ENCODE peak calls at places on chromosomes 3 and 15, in six cellular contexts. A, W, Z, Q, K and N are unnamed samples.

GRCh38 chr15:49734831-49735508 is 114.1 kb downstream of the DTWD1 start:
- DNase-seq in A (no peak), W (no peak), Z (no peak), Q (no peak), K (no peak), N (no peak)

GRCh38 chr3:111627092-111627491 is 31.9 kb upstream of the ZBED2 start:
- DNase-seq in A (no peak), W (no peak), Z (no peak), Q (no peak), K (no peak), N (no peak)

GRCh38 chr3:72767927-72768880 is 80.0 kb downstream of the SHQ1 start:
- DNase-seq in A (no peak), W (no peak), Z (no peak), Q (no peak), K (no peak), N (no peak)

GRCh38 chr3:108283006-108283405 is 13.3 kb upstream of the HHLA2 start:
- DNase-seq in A (no peak), W (no peak), Z (no peak), Q (no peak), K (no peak), N (no peak)

GRCh38 chr3:131835906-131836305 is 198.9 kb downstream of the CPNE4 start:
- DNase-seq in A (no peak), W (no peak), Z (no peak), Q (no peak), K (no peak), N (no peak)

GRCh38 chr15:89442671-89443307 is 53.6 kb downstream of the RHCG start:
- DNase-seq in A (peak), W (no peak), Z (peak), Q (no peak), K (no peak), N (peak)

GRCh38 chr15:86929461-86929860 is 849.8 kb downstream of the AGBL1 start:
- DNase-seq in A (no peak), W (no peak), Z (no peak), Q (no peak), K (no peak), N (no peak)

GRCh38 chr3:27943106-27943505 is 221.0 kb upstream of the EOMES start:
- DNase-seq in A (peak), W (no peak), Z (peak), Q (no peak), K (no peak), N (peak)

GRCh38 chr3:177824190-177824786 is 627.0 kb upstream of the TBL1XR1 start:
- DNase-seq in A (no peak), W (no peak), Z (no peak), Q (no peak), K (peak), N (peak)

GRCh38 chr3:117962750-117963149 is 1071.9 kb downstream of the IGSF11 start:
- DNase-seq in A (no peak), W (no peak), Z (no peak), Q (no peak), K (no peak), N (no peak)

GRCh38 chr15:93837450-93837849 is 393.9 kb upstream of the MCTP2 start:
- DNase-seq in A (no peak), W (peak), Z (no peak), Q (no peak), K (no peak), N (no peak)

GRCh38 chr3:51379746-51380330 is 5.3 kb upstream of the MANF start:
- DNase-seq in A (no peak), W (no peak), Z (no peak), Q (peak), K (no peak), N (no peak)

GRCh38 chr15:68704496-68705021 is 116.1 kb downstream of the ANP32A start:
- DNase-seq in A (no peak), W (no peak), Z (no peak), Q (no peak), K (no peak), N (peak)

GRCh38 chr3:197298858-197299854 is 744 bp upstream of the DLG1 start:
- DNase-seq in A (peak), W (no peak), Z (peak), Q (no peak), K (peak), N (peak)

GRCh38 chr15:27258287-27258686 is 287.3 kb downstream of the GABRG3 start:
- DNase-seq in A (no peak), W (no peak), Z (no peak), Q (no peak), K (no peak), N (no peak)

GRCh38 chr15:33722005-33722672 is 246.2 kb upstream of the CHRM5 start:
- DNase-seq in A (no peak), W (peak), Z (no peak), Q (no peak), K (no peak), N (no peak)

GRCh38 chr3:58079773-58080172 is 71.6 kb downstream of the FLNB start:
- DNase-seq in A (no peak), W (no peak), Z (no peak), Q (no peak), K (no peak), N (no peak)

GRCh38 chr3:45896069-45896468 is 9.7 kb downstream of the CCR9 start:
- DNase-seq in A (no peak), W (no peak), Z (no peak), Q (no peak), K (no peak), N (no peak)

GRCh38 chr3:121431717-121432517 is 113.9 kb downstream of the POLQ start:
- DNase-seq in A (no peak), W (no peak), Z (peak), Q (no peak), K (no peak), N (no peak)

GRCh38 chr3:45904931-45905330 is 18.6 kb downstream of the CCR9 start:
- DNase-seq in A (no peak), W (no peak), Z (peak), Q (no peak), K (no peak), N (no peak)

GRCh38 chr15:32956006-32956405 is 238.2 kb downstream of the GREM1 start:
- DNase-seq in A (peak), W (no peak), Z (peak), Q (no peak), K (no peak), N (no peak)

GRCh38 chr15:36479200-36479896 is 100.1 kb upstream of the CDIN1 start:
- DNase-seq in A (no peak), W (no peak), Z (no peak), Q (no peak), K (no peak), N (no peak)

GRCh38 chr15:59379524-59379923 is 6.9 kb upstream of the MYO1E start:
- DNase-seq in A (no peak), W (no peak), Z (no peak), Q (no peak), K (no peak), N (no peak)

GRCh38 chr3:13475871-13476590 is 4.1 kb upstream of the HDAC11 start:
- DNase-seq in A (no peak), W (no peak), Z (no peak), Q (no peak), K (no peak), N (no peak)

GRCh38 chr3:57919987-57920386 is 88.2 kb upstream of the FLNB start:
- DNase-seq in A (no peak), W (no peak), Z (no peak), Q (no peak), K (no peak), N (no peak)

GRCh38 chr3:57079221-57079831 is 18.9 kb downstream of the SPATA12 start:
- DNase-seq in A (peak), W (no peak), Z (peak), Q (no peak), K (peak), N (peak)

GRCh38 chr3:14225421-14225820 is 46.8 kb downstream of the LSM3 start:
- DNase-seq in A (no peak), W (no peak), Z (no peak), Q (no peak), K (no peak), N (no peak)

GRCh38 chr15:96889734-96890480 is 559.4 kb downstream of the NR2F2 start:
- DNase-seq in A (no peak), W (no peak), Z (peak), Q (no peak), K (no peak), N (no peak)

GRCh38 chr3:184409331-184409926 is 29.6 kb downstream of the CHRD start:
- DNase-seq in A (no peak), W (no peak), Z (no peak), Q (no peak), K (no peak), N (no peak)

GRCh38 chr15:90257776-90258175 is 7.7 kb upstream of the NGRN start:
- DNase-seq in A (no peak), W (no peak), Z (no peak), Q (no peak), K (no peak), N (no peak)

GRCh38 chr3:129439381-129439816 is 349 bp downstream of the MBD4 start:
- DNase-seq in A (no peak), W (no peak), Z (peak), Q (peak), K (peak), N (peak)

DNA sequence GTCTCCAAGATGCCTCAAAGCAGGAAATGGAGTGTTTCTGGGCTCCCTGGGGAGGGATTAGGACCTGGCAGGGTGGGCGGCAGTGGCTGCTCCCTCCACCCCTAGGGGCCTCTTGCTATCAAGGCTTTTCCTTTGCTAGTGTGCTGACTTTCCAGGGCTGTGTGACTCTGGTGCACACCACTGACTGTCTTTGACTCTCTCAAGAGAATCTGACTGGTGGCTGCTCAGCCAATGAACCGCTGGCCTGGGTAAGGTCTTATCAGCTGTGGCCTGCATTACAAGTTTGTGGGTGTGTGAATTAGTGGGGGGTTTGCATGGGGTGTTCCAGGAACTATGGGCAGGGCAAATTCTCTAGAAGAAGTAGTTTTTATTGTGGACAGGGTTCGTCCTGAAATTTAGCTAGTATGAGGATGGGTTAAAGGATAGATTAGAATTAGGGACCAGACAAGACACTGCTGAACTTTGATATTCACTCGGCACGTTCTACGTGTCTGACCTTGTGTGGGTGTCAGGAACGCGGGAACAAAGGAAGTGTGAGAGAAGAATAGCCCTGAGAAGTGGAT is 29.5 kb downstream of the SIAH2 start:
- DNase-seq in A (no peak), W (no peak), Z (no peak), Q (no peak), K (no peak), N (no peak)
- TF ChIP-seq CTCF in A (no peak), W (no peak), Z (no peak), Q (no peak), K (no peak), N (no peak)

DNA sequence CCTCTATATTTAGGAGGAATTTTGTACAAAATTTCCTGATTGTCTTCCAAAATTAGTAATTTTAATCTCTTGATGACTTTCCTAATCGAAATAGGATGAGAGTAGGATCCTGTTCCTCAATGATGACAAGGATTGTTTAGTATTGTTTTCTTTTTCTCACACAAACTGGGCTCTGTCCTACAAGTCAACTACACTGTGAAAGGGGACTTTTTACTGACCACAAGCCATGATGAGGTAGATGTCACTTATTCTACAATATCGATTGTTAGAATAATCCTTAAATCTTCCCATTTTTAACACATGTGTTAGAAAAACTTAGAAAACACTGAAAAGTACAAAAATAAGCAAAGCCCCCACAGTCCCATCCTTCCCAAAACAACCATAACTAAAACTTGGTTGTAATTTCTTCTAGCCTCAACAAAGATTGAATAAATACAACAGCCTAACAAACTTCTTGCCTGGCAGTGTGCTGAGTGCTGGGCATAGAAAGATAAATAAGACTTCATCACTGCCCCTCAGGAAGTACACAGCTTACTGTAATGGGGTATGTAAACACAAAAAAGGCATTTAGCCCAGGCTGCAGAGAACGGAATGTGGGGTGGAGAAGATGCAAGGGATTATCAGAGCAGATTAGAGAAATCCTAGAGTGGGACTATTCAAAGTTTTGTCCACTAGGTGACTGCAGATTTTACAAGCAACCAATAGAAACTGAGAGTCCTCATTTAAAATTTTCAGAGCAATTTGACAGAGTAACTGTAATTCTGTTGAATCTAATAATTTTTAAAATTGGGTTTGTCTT is 35.6 kb upstream of the TSC22D2 start:
- DNase-seq in A (no peak), W (no peak), Z (peak), Q (no peak), K (no peak), N (no peak)
- TF ChIP-seq CTCF in A (peak), W (no peak), Z (no peak), Q (no peak), K (no peak), N (no peak)

GRCh38 chr3:141302364-141303141 is 65.8 kb upstream of the ZBTB38 start:
- DNase-seq in A (no peak), W (peak), Z (no peak), Q (no peak), K (no peak), N (peak)
- TF ChIP-seq CTCF in A (no peak), W (peak), Z (no peak), Q (no peak), K (no peak), N (no peak)

DNA sequence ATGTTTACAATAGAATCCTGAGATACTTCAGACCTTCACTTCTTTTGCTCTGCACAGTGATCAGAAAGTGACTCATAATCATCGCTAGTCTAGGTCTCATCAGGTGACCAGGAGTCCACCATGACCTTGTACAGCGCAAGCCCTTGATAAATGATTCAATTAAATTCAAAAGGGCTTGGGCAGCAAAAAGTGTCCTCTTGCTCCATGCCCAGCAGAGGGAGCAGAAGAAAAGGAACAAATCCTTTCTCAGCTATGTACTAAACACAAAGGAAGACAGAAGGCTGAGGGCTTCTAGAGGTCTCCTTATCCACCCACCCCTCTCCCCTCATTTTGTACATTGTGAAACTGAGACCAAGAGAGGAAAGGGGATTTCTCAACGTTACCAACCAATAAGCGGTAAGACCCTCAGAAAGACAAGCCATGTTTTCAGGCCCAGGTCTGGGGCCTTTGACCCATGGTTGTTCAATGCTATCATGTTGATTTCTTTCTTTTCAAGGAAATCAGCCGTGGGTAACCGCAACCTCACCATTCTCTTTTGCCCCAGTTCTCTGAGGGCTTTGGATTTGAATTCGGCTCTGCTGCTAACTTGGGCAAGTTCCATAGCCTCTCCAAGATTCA is 74.8 kb downstream of the AQP9 start:
- DNase-seq in A (peak), W (no peak), Z (no peak), Q (no peak), K (no peak), N (peak)
- TF ChIP-seq CTCF in A (peak), W (peak), Z (peak), Q (no peak), K (peak), N (peak)

GRCh38 chr3:142910280-142910679 is 21.4 kb upstream of the PCOLCE2 start:
- DNase-seq in A (no peak), W (no peak), Z (no peak), Q (no peak), K (no peak), N (no peak)

GRCh38 chr3:142907996-142908395 is 19.1 kb upstream of the PCOLCE2 start:
- DNase-seq in A (no peak), W (no peak), Z (no peak), Q (no peak), K (no peak), N (no peak)

GRCh38 chr3:142902356-142902755 is 13.5 kb upstream of the PCOLCE2 start:
- DNase-seq in A (no peak), W (no peak), Z (no peak), Q (no peak), K (no peak), N (no peak)

GRCh38 chr3:142909282-142909681 is 20.4 kb upstream of the PCOLCE2 start:
- DNase-seq in A (no peak), W (no peak), Z (no peak), Q (no peak), K (no peak), N (no peak)

GRCh38 chr3:142904639-142905441 is 16.0 kb upstream of the PCOLCE2 start:
- DNase-seq in A (no peak), W (no peak), Z (no peak), Q (no peak), K (no peak), N (no peak)
- TF ChIP-seq CTCF in A (no peak), W (peak), Z (no peak), Q (no peak), K (no peak), N (no peak)